ENCODE peak calls at places on chromosomes 12 and 14, in ten cellular contexts. D, M, U, K, P, B, J, A, I and C are unnamed samples.

GRCh38 chr12:108172033-108172432 is 42.9 kb downstream of the WSCD2 start:
- DNase-seq in M (no peak), U (no peak), D (no peak), P (no peak), K (no peak), A (no peak), I (no peak), B (no peak), J (no peak), C (no peak)

GRCh38 chr14:73780391-73780790 is 66.2 kb upstream of the PNMA1 start:
- DNase-seq in P (no peak), A (no peak), B (no peak), D (no peak), U (no peak), K (no peak), J (no peak), M (no peak), I (no peak), C (no peak)

GRCh38 chr14:24279301-24280186 is 8.1 kb upstream of the RABGGTA start:
- DNase-seq in M (no peak), B (peak), K (peak), A (no peak), D (no peak), I (peak), P (no peak), J (peak), U (no peak), C (peak)

GRCh38 chr12:121711925-121712461 is 559 bp upstream of the TMEM120B start:
- DNase-seq in D (peak), K (no peak), B (peak), P (no peak), J (peak), I (peak), U (peak), A (peak), M (peak), C (no peak)

GRCh38 chr14:35285168-35285990 is 6.8 kb upstream of the PSMA6 start:
- DNase-seq in P (no peak), A (no peak), I (no peak), D (no peak), M (no peak), K (no peak), J (peak), B (peak), U (no peak), C (peak)

GRCh38 chr14:57182760-57183503 is 85.8 kb downstream of the EXOC5 start:
- DNase-seq in B (peak), A (no peak), M (peak), P (no peak), K (peak), U (no peak), I (no peak), D (no peak), J (peak), C (no peak)

GRCh38 chr14:32567543-32568384 is 238.7 kb downstream of the AKAP6 start:
- DNase-seq in J (no peak), A (no peak), M (peak), K (no peak), B (peak), P (no peak), D (no peak), I (no peak), U (no peak), C (no peak)

GRCh38 chr12:28974166-28974565 is 174.9 kb upstream of the FAR2 start:
- DNase-seq in I (no peak), A (no peak), D (no peak), M (no peak), P (no peak), U (no peak), J (no peak), K (no peak), B (no peak), C (no peak)

GRCh38 chr12:44159870-44160269 is 324.0 kb downstream of the TMEM117 start:
- DNase-seq in A (no peak), D (no peak), I (no peak), B (no peak), U (no peak), J (no peak), P (no peak), M (no peak), K (no peak), C (no peak)

GRCh38 chr14:48914382-48914781 is 671.8 kb downstream of the RPS29 start:
- DNase-seq in A (no peak), I (no peak), B (no peak), K (no peak), P (no peak), U (no peak), D (no peak), M (no peak), J (no peak), C (no peak)

GRCh38 chr12:62260733-62261683 is 804 bp downstream of the USP15 start:
- DNase-seq in A (peak), P (no peak), K (peak), D (peak), M (peak), B (peak), I (peak), J (peak), U (no peak), C (peak)

GRCh38 chr12:1093166-1093751 is 102.2 kb downstream of the ERC1 start:
- DNase-seq in B (peak), P (no peak), J (peak), M (peak), U (no peak), I (peak), K (peak), A (no peak), D (no peak), C (peak)

GRCh38 chr14:103130965-103131364 is 7.7 kb downstream of the TNFAIP2 start:
- DNase-seq in I (no peak), U (peak), D (no peak), M (no peak), B (peak), P (no peak), J (no peak), A (no peak), K (no peak), C (no peak)

GRCh38 chr14:53537421-53538315 is 384.5 kb upstream of the DDHD1 start:
- DNase-seq in B (no peak), J (no peak), D (no peak), A (no peak), U (no peak), I (no peak), K (no peak), M (no peak), P (no peak), C (no peak)

GRCh38 chr14:97485172-97485571 is 688.0 kb downstream of the VRK1 start:
- DNase-seq in A (no peak), D (no peak), K (no peak), B (no peak), M (no peak), I (no peak), U (no peak), P (no peak), J (no peak), C (no peak)